ENCODE peak calls at places on chromosome 22, in seven cellular contexts. B is heart left ventricle, L is hepatocyte, J is pancreas, W is tibial artery, E is brain microvascular endothelial cell, Z is PC-3. P is an unnamed sample. For H3K27me3, the result is how much of the 10 kb centered on the place peaks cover.

GRCh38 chr22:16717699-16718558 is 107.3 kb downstream of the XKR3 start:
- DNase-seq in B (no peak), L (no peak), J (no peak), W (no peak), E (no peak), Z (no peak), P (no peak)

GRCh38 chr22:31083377-31083768 is 2.3 kb downstream of the SMTN start:
- DNase-seq in B (no peak), L (no peak), J (peak), W (no peak), E (no peak), Z (no peak), P (no peak)

GRCh38 chr22:42772647-42773046 is 52.0 kb upstream of the A4GALT start:
- DNase-seq in B (no peak), L (no peak), J (no peak), W (no peak), E (no peak), Z (no peak), P (no peak)

GRCh38 chr22:42643632-42644421 is 3.4 kb upstream of the ATP5MGL start:
- DNase-seq in B (no peak), L (peak), J (no peak), W (no peak), E (no peak), Z (no peak), P (no peak)

GRCh38 chr22:18081416-18081815 is 3.6 kb downstream of the PEX26 start:
- DNase-seq in B (no peak), L (no peak), J (no peak), W (no peak), E (no peak), Z (no peak), P (no peak)

GRCh38 chr22:50269573-50270301 is 443 bp downstream of the MAPK11 start:
- DNase-seq in B (peak), L (peak), J (no peak), W (no peak), E (no peak), Z (peak), P (no peak)

GRCh38 chr22:31291403-31291715 is 929 bp downstream of the PIK3IP1 start:
- DNase-seq in B (no peak), L (no peak), J (no peak), W (no peak), E (no peak), Z (no peak), P (no peak)

GRCh38 chr22:36215976-36216375 is 14.4 kb upstream of the APOL4 start:
- DNase-seq in B (no peak), L (no peak), J (no peak), W (no peak), E (no peak), Z (no peak), P (no peak)

GRCh38 chr22:50548913-50549790 is 3.5 kb downstream of the KLHDC7B start:
- DNase-seq in B (no peak), L (no peak), J (no peak), W (no peak), E (no peak), Z (no peak), P (no peak)

GRCh38 chr22:36986242-36986821 is 32.9 kb downstream of the TST start:
- DNase-seq in B (no peak), L (no peak), J (no peak), W (no peak), E (no peak), Z (peak), P (no peak)

GRCh38 chr22:20437253-20438065 is at the start of gene SCARF2:
- DNase-seq in B (peak), L (peak), J (no peak), W (no peak), E (no peak), Z (no peak), P (peak)

GRCh38 chr22:32737811-32738210 is 63.7 kb upstream of the TIMP3 start:
- DNase-seq in B (no peak), L (no peak), J (no peak), W (no peak), E (no peak), Z (no peak), P (no peak)
- H3K27me3 ChIP-seq in B (under half), L (under half), J (under half), W (under half), E (under half), Z (under half), P (under half)

GRCh38 chr22:29309332-29310064 is 3.0 kb downstream of the GAS2L1 start:
- DNase-seq in B (peak), L (no peak), J (peak), W (peak), E (no peak), Z (peak), P (no peak)
- H3K4me3 ChIP-seq in B (peak), L (no peak), J (no peak), W (peak), E (peak), Z (peak), P (no peak)

GRCh38 chr22:22244337-22245250 is at the start of gene VPREB1:
- DNase-seq in B (no peak), L (no peak), J (no peak), W (no peak), E (no peak), Z (no peak), P (peak)
- H3K27me3 ChIP-seq in B (under half), L (under half), J (under half), W (under half), E (under half), Z (under half), P (under half)

DNA sequence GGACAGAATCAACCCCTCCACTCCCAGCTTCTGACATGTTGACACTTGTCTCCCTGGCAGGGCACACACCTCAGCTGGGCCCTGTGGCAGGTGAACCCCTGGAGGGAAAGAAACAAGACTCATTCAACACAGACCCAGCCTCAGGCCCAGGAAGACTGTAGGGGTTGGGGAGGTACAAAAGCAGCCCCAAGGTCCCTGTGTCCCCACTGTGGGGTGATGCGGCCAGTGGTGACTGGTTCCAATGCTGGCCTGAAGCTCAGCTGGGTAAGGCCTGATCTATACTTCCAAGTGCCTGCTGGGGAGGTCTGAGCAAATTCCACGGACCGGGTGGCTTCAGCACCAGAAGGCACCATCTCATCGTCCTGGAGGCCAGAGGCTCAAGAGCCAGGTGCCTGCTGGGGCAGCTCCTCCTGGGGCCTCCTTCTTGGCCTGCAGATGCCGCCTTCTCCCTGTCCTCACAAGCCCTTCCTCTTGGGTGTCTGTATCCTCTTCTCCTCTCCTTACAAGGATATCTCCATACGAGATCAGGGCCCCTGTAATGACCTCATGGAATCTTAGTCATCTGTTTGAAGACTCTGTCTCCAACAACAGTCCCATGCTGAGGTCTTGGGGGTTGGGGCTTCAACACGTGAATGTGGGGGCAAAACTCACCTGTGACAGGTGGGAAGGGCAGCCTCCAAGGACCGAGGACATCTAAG is 1492.1 kb downstream of the BRD1 start:
- DNase-seq in B (no peak), L (peak), J (no peak), W (no peak), E (no peak), Z (no peak), P (no peak)
- H3K4me3 ChIP-seq in B (no peak), L (no peak), J (no peak), W (no peak), E (no peak), Z (no peak), P (no peak)

DNA sequence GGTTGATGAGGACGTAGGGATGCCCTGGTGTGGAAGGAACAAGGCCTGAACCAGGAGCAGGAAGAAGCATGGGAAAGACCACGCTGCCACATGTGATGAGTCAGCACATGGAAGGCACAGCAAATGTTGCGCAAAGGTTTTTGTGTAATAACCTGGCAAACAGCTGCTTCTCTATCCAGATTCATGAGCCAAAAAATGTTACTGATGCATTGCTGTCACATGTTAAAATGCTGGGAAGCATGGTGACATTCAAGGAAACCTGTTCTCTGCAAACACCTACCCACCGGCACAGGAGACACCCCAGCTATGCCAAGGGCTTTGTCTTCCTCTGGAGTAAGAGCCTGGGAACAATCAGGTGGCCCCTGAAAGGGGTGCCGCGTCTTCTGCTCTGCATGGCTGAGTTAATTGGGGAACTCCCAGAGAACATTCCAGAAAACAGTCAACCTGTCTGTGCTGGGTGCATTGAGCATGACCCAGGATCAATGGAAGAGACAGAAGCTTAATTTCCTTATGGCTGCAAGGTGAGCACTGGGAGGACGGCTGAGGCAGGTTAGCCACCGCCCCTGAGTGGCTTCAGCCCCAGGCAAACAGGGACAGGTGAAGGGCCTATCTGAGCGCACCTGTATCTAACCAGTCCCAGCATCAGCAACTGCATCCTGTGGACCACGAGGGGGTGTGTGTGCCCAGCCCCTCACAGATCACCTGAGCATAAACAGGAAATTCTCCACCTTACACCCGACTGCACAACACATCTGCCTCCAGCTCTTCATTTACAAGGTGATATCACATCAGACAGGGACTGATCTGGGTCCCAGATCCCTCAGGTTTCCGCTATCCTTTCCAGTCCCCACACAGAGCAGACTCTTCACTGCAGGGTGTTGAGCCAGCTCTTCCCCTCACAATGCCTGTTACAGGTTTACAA is 108.4 kb downstream of the GGTLC2 start:
- DNase-seq in B (no peak), L (peak), J (no peak), W (peak), E (no peak), Z (peak), P (no peak)
- H3K27me3 ChIP-seq in B (under half), L (under half), J (under half), W (under half), E (under half), Z (under half), P (under half)

DNA sequence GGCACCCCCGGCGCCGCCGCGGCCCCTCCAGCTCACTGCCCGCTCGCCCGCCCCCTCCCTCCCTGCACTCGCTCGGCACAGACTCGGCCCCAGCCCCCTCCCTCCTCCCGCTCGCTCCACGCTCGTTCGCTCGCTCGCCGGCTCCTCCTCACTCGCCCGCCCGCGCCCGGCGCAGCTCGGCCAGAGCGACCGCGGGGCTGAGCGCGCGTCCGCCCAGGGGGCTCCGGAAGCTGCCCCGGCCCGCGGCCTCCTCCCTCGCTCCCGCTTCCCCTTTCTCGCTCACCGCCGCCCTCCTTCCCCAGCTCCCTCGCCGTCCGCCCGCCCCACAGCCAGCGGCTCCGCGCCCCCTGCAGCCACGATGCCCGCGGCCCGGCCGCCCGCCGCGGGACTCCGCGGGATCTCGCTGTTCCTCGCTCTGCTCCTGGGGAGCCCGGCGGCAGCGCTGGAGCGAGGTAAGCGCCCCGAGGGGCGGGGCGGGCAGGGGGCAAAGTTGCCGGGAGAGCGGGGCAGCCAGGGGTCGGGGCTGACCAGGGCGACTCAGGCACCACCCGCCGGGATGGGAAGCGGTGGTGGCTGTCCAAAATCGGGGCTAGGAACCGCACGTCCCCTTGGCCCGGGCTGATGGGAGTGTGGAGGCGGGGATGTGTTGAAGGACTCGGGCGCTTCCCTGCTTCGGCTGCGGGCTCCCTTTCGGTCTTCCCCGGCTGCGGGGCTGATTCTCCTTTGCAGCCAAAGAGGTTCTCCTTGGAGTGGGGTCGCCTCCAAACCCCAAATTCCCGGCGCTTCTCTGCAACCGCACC is at the start of gene SEZ6L:
- DNase-seq in B (peak), L (peak), J (no peak), W (no peak), E (no peak), Z (no peak), P (no peak)
- H3K4me3 ChIP-seq in B (peak), L (peak), J (peak), W (peak), E (no peak), Z (no peak), P (no peak)

GRCh38 chr22:44990328-44990727 is 19.5 kb downstream of the PHF21B start:
- DNase-seq in B (no peak), L (no peak), J (no peak), W (no peak), E (no peak), Z (no peak), P (no peak)

GRCh38 chr22:44988671-44989070 is 21.1 kb downstream of the PHF21B start:
- DNase-seq in B (no peak), L (no peak), J (no peak), W (no peak), E (no peak), Z (no peak), P (no peak)

GRCh38 chr22:44983878-44984482 is 25.8 kb downstream of the PHF21B start:
- DNase-seq in B (no peak), L (no peak), J (no peak), W (no peak), E (no peak), Z (no peak), P (no peak)

GRCh38 chr22:44981857-44982256 is 27.9 kb downstream of the PHF21B start:
- DNase-seq in B (no peak), L (no peak), J (no peak), W (no peak), E (no peak), Z (no peak), P (no peak)

DNA sequence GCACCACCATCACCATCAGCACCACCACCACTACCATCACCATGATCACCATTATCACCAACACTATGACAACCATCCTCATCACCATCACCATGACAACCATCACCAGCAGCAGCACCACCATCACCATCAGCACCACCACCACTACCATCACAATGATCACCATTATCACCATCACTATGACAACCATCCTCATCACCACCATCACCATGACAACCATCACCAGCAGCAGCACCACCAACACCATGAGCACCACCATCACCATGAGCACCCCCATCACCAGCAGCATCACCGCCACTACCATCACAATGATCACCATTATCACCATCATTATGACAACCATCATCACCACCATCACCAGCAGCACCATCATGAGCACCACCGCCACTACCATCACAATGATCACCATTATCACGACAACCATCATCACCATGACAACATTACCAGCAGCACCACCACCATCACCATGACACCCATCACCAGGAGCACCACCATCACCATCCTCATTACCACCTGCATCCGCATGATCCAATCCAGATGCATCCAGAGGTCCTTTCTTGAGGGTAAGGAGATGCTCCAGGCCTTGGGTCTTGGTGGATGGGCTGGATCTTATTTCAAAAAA is 23.8 kb downstream of the PHF21B start:
- DNase-seq in B (no peak), L (no peak), J (no peak), W (no peak), E (no peak), Z (no peak), P (no peak)
- H3K27me3 ChIP-seq in B (under half), L (under half), J (under half), W (under half), E (under half), Z (under half), P (under half)

DNA sequence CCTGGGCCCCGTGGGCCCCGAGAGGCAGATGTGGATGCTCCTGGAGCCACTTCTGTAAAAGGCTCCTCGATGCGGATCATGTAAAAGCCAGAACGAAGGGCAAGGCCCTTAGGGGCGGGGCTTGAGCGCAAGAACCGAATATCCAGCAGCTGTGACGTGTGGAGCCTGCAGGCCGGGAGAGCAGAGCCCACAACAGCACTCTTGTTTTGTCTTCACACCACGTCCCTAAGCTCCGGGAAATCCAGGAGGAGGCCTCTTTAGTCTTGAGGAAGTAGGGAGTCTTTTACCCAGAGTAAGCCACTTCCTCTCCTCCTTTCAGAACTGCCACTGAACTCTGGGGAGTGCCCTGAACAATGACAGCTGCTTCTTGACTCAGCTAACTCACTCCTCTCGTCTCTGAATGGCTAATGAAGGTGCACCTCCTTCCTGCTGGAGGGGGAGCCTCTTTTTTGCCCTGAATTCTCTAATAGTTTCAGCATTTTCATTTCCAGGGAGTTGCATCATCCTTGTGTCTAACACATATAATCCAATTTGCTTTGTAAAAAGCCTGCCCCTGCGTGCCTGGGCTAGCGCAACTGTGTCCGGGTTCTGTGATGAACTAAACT is 12.5 kb downstream of the L3MBTL2 start:
- DNase-seq in B (peak), L (peak), J (no peak), W (peak), E (peak), Z (no peak), P (peak)
- H3K4me3 ChIP-seq in B (peak), L (no peak), J (no peak), W (no peak), E (peak), Z (no peak), P (peak)

GRCh38 chr22:22093743-22094142 is 111.2 kb upstream of the TOP3B start:
- DNase-seq in B (no peak), L (no peak), J (no peak), W (no peak), E (no peak), Z (no peak), P (no peak)

GRCh38 chr22:22092101-22092500 is 109.5 kb upstream of the TOP3B start:
- DNase-seq in B (no peak), L (no peak), J (no peak), W (no peak), E (no peak), Z (no peak), P (no peak)

GRCh38 chr22:22094514-22094913 is 111.9 kb upstream of the TOP3B start:
- DNase-seq in B (no peak), L (no peak), J (no peak), W (no peak), E (no peak), Z (no peak), P (no peak)

GRCh38 chr22:22092974-22093373 is 110.4 kb upstream of the TOP3B start:
- DNase-seq in B (no peak), L (no peak), J (no peak), W (no peak), E (no peak), Z (no peak), P (no peak)

DNA sequence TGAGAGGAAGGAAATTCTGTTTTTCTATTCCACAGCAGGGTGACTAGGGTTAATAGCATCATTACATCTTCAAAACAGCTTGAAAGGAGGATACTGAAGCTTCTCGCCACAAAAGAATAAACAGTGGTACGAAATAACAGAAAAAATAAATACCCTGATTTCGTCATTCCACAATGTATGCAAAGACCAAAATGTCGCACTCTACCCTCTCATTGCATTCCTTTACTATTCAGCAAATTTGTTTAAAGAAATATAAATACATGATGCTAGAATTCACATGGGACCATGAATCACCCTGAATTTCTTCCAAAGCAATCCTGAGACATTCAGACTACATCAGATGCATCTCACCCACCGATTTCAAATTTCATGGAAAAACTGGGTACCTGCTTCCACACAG is 112.3 kb upstream of the TOP3B start:
- DNase-seq in B (no peak), L (no peak), J (no peak), W (no peak), E (no peak), Z (no peak), P (no peak)
- H3K27me3 ChIP-seq in B (under half), L (under half), J (under half), W (under half), E (under half), Z (half or more), P (half or more)

GRCh38 chr22:21867528-21868266 is at the start of gene MAPK1:
- DNase-seq in B (peak), L (peak), J (peak), W (peak), E (peak), Z (peak), P (peak)
- H3K4me3 ChIP-seq in B (peak), L (peak), J (peak), W (peak), E (peak), Z (peak), P (peak)